ENCODE peak calls at places on chromosomes 3 and 15, in six cellular contexts. H, B, U, O, Y and K are unnamed samples.

GRCh38 chr15:41804361-41804760 is 23.5 kb upstream of the JMJD7 start:
- DNase-seq in H (no peak), B (no peak), U (no peak), O (no peak), Y (no peak), K (no peak)

GRCh38 chr3:18124501-18124900 is 300.6 kb downstream of the SATB1 start:
- DNase-seq in H (no peak), B (no peak), U (peak), O (peak), Y (peak), K (no peak)

GRCh38 chr3:11206316-11206715 is 52.0 kb downstream of the HRH1 start:
- DNase-seq in H (peak), B (no peak), U (no peak), O (no peak), Y (no peak), K (no peak)

GRCh38 chr3:111851511-111851954 is 7.5 kb upstream of the PHLDB2 start:
- DNase-seq in H (no peak), B (no peak), U (peak), O (peak), Y (peak), K (no peak)

GRCh38 chr15:31774045-31774444 is 256.3 kb upstream of the CHRNA7 start:
- DNase-seq in H (no peak), B (no peak), U (no peak), O (no peak), Y (no peak), K (no peak)

GRCh38 chr3:161163297-161163696 is 57.8 kb upstream of the NMD3 start:
- DNase-seq in H (no peak), B (no peak), U (peak), O (peak), Y (peak), K (no peak)

GRCh38 chr3:42505203-42505848 is 2.9 kb downstream of the VIPR1 start:
- DNase-seq in H (no peak), B (no peak), U (no peak), O (no peak), Y (no peak), K (peak)

GRCh38 chr3:42696356-42697301 is 6.0 kb downstream of the HHATL start:
- DNase-seq in H (peak), B (no peak), U (no peak), O (no peak), Y (no peak), K (no peak)

GRCh38 chr3:25895443-25895842 is 105.6 kb downstream of the OXSM start:
- DNase-seq in H (no peak), B (no peak), U (peak), O (no peak), Y (no peak), K (no peak)

GRCh38 chr3:172918165-172918564 is 167.6 kb downstream of the ECT2 start:
- DNase-seq in H (no peak), B (no peak), U (no peak), O (no peak), Y (peak), K (no peak)

GRCh38 chr3:107752202-107752990 is 229.6 kb downstream of the BBX start:
- DNase-seq in H (no peak), B (no peak), U (no peak), O (peak), Y (peak), K (no peak)

GRCh38 chr3:73399106-73399505 is 225.6 kb downstream of the PDZRN3 start:
- DNase-seq in H (no peak), B (no peak), U (peak), O (peak), Y (peak), K (no peak)

GRCh38 chr3:143896486-143896885 is 48.2 kb upstream of the SLC9A9 start:
- DNase-seq in H (no peak), B (no peak), U (no peak), O (no peak), Y (peak), K (no peak)

GRCh38 chr15:74725845-74726773 is 781 bp upstream of the CYP1A1 start:
- DNase-seq in H (peak), B (peak), U (no peak), O (no peak), Y (peak), K (no peak)

GRCh38 chr3:42705039-42705767 is 2.6 kb upstream of the HHATL start:
- DNase-seq in H (peak), B (no peak), U (no peak), O (no peak), Y (no peak), K (peak)

DNA sequence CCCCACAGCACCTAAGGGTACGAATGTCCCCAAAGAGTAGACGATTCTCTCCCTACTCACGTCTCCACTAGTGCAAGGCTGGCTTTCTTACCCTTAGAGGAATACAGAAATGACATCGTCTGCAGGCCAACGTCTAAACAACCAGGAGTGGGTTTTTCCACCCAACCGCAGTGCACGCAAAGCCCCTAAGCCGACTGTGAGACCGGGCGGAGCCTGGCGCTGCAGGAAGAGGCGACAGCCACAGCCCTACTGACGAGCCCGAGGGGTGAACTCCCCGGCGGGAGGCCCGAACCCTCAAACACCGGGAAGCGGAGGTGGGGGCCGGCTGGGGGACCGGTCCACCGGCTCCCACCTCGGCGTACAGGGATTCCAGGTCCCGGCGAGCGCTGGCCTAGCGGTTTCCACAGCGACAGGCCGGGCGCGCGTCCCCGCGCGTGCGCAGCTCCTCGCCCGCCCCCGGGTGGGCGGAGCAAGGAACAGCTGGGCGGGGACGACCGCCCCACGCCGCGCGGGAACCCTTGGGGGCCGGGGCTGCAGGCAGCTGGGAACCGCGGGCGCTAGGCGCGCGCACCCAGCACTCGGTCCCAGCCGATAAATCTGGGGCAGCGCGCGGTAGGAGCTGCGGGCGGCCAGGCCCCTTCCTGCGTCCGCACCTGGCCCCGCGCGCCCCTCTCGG is at the start of the genes CEP19 and PIGX:
- DNase-seq in H (peak), B (peak), U (peak), O (peak), Y (peak), K (peak)
- TF ChIP-seq CTCF in H (no peak), B (no peak), U (no peak), O (peak), Y (no peak), K (no peak)

GRCh38 chr3:184631339-184631965 is 69.9 kb downstream of the EPHB3 start:
- DNase-seq in H (no peak), B (no peak), U (no peak), O (no peak), Y (no peak), K (no peak)

GRCh38 chr3:184630861-184631260 is 69.3 kb downstream of the EPHB3 start:
- DNase-seq in H (no peak), B (no peak), U (no peak), O (no peak), Y (no peak), K (no peak)

GRCh38 chr3:184633185-184633584 is 71.6 kb downstream of the EPHB3 start:
- DNase-seq in H (no peak), B (no peak), U (no peak), O (no peak), Y (no peak), K (no peak)

GRCh38 chr3:184635126-184635525 is 73.5 kb downstream of the EPHB3 start:
- DNase-seq in H (peak), B (no peak), U (no peak), O (no peak), Y (no peak), K (no peak)

GRCh38 chr3:184632551-184632950 is 71.0 kb downstream of the EPHB3 start:
- DNase-seq in H (no peak), B (no peak), U (no peak), O (no peak), Y (no peak), K (no peak)
- TF ChIP-seq CTCF in H (no peak), B (no peak), U (no peak), O (no peak), Y (no peak), K (no peak)

GRCh38 chr15:57505056-57505713 is 86.5 kb upstream of the MYZAP start:
- DNase-seq in H (no peak), B (no peak), U (no peak), O (no peak), Y (no peak), K (no peak)

GRCh38 chr15:57507111-57507510 is 84.6 kb upstream of the MYZAP start:
- DNase-seq in H (no peak), B (no peak), U (no peak), O (no peak), Y (no peak), K (no peak)

GRCh38 chr15:57504599-57504940 is 87.1 kb upstream of the MYZAP start:
- DNase-seq in H (no peak), B (no peak), U (no peak), O (no peak), Y (no peak), K (no peak)

GRCh38 chr15:57505949-57506391 is 85.7 kb upstream of the MYZAP start:
- DNase-seq in H (peak), B (no peak), U (no peak), O (no peak), Y (peak), K (no peak)

DNA sequence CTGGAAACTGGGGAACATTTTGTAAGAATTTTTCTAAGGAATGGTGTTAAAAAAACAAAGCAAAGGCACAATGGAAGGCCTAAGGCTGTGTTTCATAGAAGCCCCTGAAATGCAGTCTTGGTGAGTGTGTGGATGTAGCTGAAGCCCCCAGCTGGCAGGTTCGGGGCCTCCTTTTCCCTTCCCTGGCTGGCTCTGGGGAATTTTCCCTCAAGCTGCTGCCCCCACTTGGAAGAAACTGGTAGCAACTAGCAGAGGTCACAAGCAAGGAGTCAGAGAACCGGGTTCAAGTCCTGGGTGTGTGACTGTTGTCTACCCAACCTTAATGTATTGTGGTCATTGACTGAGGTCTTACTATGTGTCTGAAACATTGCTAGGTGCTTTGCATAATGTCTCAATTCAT is 85.3 kb upstream of the MYZAP start:
- DNase-seq in H (no peak), B (no peak), U (no peak), O (no peak), Y (no peak), K (no peak)
- TF ChIP-seq CTCF in H (no peak), B (peak), U (no peak), O (peak), Y (peak), K (no peak)

DNA sequence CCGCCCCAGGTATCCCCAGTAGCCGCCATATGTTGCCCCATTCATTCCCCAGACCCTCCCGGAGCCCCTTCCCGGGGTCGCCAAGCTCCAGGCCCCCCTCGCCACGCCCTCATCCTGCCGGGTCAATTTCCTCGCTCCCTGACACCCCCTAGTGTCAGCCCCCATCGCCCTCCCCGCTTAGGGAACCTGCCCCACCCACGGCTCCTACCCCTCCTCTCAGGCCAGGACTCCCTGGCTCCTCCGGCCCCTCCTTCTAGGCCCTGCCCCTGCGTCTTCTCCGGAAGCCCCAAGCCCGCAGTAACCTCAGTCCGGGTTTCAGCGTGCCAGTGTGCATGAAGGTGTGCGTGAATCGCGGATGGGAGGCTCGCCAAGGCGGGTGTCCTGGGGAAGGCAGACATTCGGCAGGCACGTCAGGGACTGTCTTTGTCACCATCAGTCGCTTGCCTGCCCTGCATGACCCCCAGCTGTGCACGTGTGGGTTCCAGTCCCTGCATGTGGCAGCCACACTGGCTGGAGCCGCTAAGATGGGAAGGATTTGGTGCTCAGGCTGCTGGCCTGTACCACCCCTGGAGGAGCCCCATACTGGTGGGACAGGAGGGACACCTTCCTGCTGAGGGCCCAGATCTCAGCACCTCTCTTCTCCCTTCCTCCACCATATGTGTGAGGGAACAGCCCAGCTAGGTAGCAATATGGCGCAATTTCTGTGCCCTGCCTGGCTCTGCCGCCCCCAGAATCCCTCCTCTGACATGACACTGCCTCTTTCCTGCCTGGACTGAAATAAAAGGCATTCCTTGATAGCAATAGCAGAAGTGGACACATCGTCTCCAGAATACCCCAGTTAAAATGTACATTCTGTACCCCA is 704 bp downstream of the DISP2 start:
- DNase-seq in H (peak), B (no peak), U (no peak), O (no peak), Y (no peak), K (no peak)
- TF ChIP-seq CTCF in H (no peak), B (peak), U (peak), O (no peak), Y (no peak), K (no peak)

GRCh38 chr3:139112230-139112558 is 67.5 kb upstream of the PRR23C start:
- DNase-seq in H (no peak), B (no peak), U (no peak), O (no peak), Y (no peak), K (no peak)
- TF ChIP-seq CTCF in H (no peak), B (no peak), U (no peak), O (peak), Y (no peak), K (no peak)